ENCODE peak calls at places on chromosomes 13 and 19, in four cellular contexts. S, G, Q and Y are unnamed samples.

GRCh38 chr19:883661-884211 is 9.3 kb downstream of the MED16 start:
- DNase-seq in Q (no peak), S (no peak), G (peak; percentile 67), Y (no peak)

GRCh38 chr13:26498524-26499208 is 58.8 kb upstream of the WASF3 start:
- DNase-seq in G (no peak), Q (no peak), S (no peak), Y (no peak)

GRCh38 chr13:102400619-102401125 is 1.2 kb downstream of the FGF14 start:
- DNase-seq in Q (no peak), G (peak; percentile 42), S (no peak), Y (peak; percentile 50)

GRCh38 chr13:49220856-49221614 is 897 bp downstream of the MLNR start:
- DNase-seq in G (no peak), Q (no peak), S (no peak), Y (peak; percentile 49)

GRCh38 chr19:18915639-18916038 is 3.5 kb downstream of the COPE start:
- DNase-seq in G (no peak), Q (peak; percentile 51), S (peak; percentile 35), Y (peak; percentile 73)

GRCh38 chr19:41565384-41565730 is 10.6 kb upstream of the CEACAM21 start:
- DNase-seq in G (no peak), Q (no peak), S (no peak), Y (no peak)

GRCh38 chr13:106156468-106156867 is 379.0 kb downstream of the EFNB2 start:
- DNase-seq in Q (no peak), G (no peak), S (no peak), Y (no peak)

GRCh38 chr13:30045916-30046704 is 195.7 kb upstream of the UBL3 start:
- DNase-seq in G (no peak), S (no peak), Q (no peak), Y (no peak)

GRCh38 chr13:74550039-74550438 is 415.8 kb upstream of the KLF12 start:
- DNase-seq in Q (no peak), G (no peak), S (no peak), Y (no peak)

GRCh38 chr19:44585371-44586141 is 27.8 kb upstream of the IGSF23 start:
- DNase-seq in G (no peak), S (no peak), Q (no peak), Y (no peak)

GRCh38 chr13:65966991-65967451 is 1263.1 kb downstream of the PCDH9 start:
- DNase-seq in Q (no peak), S (no peak), G (no peak), Y (no peak)

GRCh38 chr13:76361868-76362267 is 524.3 kb downstream of the KCTD12 start:
- DNase-seq in G (no peak), Q (no peak), S (no peak), Y (no peak)

GRCh38 chr19:29084266-29084665 is 128.7 kb downstream of the UQCRFS1 start:
- DNase-seq in S (peak; percentile 28), G (no peak), Q (no peak), Y (peak; percentile 51)
- TF ChIP-seq CTCF in S (peak; percentile 49), G (no peak), Q (no peak), Y (peak; percentile 64)

DNA sequence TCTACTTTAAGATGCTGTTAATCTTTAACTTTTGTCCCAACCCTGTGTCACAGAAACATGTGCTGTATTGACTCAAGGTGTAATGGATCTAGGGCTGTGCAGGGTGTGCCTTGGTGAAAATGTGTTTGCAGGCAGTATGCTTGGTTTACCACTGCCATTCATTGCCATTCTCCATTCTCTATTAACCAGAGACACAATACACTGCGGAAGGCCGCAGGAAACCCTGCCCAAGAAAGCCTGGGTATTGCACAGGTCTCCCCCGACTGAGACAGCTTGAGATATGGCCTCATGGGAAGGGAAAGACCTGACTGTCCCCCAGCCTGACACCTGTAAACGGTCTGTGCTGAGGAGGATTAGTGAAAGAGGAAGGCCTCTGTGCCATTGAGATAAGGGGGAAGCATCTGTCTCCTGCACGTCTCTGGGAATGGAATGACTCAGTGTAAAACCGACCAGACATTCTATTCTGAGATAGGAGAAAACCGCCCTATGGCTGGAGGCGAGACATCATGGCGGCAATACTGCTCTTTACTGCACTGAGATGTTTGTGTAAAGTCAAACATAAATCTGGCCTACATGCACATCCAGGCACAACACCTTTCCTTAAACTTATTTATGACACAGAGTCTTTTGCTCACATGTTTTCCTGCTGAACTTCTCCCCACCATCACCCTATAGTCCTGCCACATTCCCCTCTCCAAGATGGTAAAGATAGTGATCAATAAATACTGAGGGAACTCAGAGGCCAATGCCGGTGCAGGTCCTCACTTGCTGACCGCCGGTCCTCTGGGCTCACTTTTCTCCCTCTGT is 13.1 kb upstream of the ZNF888 start:
- DNase-seq in S (no peak), Q (peak; percentile 71), G (no peak), Y (no peak)
- TF ChIP-seq CTCF in S (no peak), Q (no peak), G (no peak), Y (no peak)

DNA sequence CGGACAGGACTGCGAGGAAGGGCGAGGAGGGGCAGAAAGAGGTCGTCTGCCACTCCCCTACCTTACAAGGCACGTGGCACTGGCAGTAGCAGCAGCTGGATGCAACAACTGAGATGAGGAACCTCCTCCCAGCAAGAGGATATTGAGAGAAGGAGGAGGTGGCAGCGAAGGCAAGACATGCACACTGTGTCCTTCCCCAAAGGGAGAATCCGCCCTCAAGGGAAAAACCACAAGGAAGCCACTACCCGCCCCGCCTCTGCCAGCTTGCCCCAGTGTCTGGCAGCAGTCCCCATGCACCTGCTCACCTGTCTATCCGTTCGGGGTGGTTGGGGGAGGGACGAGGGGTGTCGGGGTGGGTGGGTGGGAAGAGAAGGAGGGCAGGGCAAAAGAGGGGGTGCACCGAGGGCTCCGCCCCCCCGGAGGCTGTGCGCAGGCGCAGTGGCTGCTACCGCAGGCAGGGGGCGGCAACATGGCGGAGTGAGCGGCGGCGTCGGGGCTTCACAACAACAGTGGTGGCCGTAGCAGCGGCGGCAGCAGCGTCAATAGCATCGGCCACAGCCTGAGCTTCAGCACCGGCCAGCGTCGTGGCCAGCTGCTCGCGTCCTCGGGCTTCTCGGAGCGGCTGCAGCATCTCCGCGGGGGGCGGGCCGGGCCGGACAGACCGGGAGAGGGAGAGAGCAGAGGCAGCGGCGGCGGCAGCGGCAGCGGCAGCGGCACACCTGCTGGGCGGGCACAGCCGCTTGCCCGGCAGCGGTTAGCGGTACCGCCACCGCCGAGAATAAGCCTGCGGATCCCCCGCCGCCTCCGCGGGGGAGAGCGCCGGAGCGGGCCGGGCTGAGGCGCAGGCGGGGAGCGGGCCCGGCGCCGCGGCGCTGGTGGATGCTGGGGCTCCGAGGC is at the start of gene NBEA:
- DNase-seq in Q (peak; percentile 81), G (peak; percentile 77), S (peak; percentile 76), Y (peak; percentile 84)
- TF ChIP-seq CTCF in Q (no peak), G (peak; percentile 33), S (peak; percentile 33), Y (peak; percentile 73)

DNA sequence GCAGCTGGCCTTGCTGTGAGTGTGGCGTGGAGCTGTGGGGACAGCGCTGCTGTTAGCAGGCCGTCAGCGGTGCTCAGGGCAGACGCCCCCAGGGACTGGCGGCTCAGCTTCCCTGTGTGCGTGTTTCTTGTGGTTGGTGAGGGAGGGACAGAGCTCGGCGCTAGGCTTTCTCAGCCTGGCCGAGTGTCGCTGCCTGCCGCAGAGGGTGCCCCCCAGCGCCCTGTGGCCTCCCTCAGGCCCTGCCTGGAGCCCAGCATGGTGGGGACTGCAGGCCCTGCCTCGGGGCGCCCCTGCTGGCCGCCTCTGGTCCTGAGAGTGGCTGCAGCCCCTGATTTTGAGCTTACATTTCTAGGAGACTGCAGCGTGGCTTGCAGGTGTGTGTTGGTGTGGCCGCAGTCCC is 35.5 kb downstream of the DOT1L start:
- DNase-seq in S (peak; percentile 13), G (no peak), Q (no peak), Y (peak; percentile 60)
- TF ChIP-seq CTCF in S (peak; percentile 54), G (no peak), Q (no peak), Y (peak; percentile 65)

GRCh38 chr13:77896536-77896935 is 22.1 kb downstream of the EDNRB start:
- DNase-seq in Q (no peak), G (no peak), S (no peak), Y (no peak)

GRCh38 chr13:77896977-77897376 is 21.7 kb downstream of the EDNRB start:
- DNase-seq in Q (no peak), G (no peak), S (no peak), Y (no peak)

GRCh38 chr13:77894743-77895142 is 23.9 kb downstream of the EDNRB start:
- DNase-seq in G (no peak), Q (no peak), S (no peak), Y (no peak)

GRCh38 chr13:77902319-77902963 is 16.2 kb downstream of the EDNRB start:
- DNase-seq in Q (no peak), S (no peak), G (no peak), Y (no peak)

DNA sequence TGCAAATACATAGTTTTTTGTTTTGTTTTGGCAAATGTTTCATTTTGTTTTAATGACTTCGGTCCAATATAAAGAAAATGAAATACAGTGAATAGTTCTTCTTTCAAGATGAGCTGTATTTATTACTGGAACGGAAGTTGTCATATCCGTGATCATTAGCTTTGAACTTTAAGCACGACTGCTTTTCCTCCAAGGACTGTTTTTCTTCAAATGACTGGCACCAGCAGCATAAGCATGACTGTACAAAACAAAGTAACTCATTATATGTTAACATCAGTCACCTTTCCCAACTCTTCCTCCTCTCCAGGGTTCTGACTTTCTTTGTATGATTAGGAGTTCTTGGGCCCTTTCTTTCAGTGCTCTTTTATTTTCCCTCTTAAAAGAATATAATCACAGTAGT is 20.5 kb downstream of the EDNRB start:
- DNase-seq in G (no peak), S (no peak), Q (no peak), Y (no peak)
- TF ChIP-seq CTCF in G (no peak), S (no peak), Q (no peak), Y (no peak)

DNA sequence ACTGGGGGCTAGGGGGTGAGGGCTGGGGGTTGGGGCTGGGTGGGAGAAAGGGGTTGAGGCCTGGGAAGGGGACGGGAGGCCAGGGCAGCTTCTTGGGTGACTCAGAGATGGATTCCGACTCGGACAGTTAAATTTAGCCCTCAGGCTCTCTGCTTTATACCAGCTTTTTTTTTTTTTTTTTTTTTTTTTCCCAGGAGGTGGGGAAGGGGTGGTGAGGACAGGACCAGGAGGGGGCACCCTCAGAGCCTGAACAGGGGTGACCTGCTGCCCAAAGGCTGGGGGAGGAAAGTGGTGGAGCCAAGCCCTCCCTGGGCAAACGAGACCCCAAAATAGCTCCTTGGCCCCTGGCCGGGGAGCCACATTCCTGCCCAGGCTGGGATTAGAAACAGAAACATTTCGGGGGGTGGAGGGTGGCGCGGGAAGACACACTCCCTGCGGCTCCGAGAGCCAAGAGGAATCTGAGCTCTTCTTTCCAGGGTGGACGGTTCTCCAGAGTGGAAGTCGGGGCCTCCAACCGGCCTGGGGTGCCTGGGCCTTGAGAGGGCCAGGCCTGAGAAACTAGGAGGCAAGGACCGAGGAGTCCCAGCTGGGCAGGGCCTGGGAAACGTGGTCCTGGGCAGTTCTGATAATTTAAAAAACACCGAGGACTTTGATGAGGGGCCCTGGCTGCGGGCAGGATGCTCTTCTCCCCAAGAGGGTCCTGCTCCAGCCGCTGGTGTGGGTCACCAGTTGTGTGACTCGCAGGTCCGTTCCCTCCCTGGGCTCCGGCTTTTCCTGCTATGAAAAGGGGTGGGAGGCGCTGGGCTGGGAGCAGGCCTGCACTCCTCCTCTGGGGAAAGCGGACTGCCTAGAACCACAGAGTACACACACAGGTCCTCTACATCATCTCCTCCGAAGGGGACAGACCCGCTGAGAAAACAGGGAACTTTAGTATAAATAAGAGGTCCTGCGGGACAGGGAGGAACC is 813 bp upstream of the DMPK start:
- DNase-seq in G (no peak), S (no peak), Q (no peak), Y (no peak)
- TF ChIP-seq CTCF in G (no peak), S (no peak), Q (no peak), Y (no peak)